ENCODE peak calls at places on chromosomes 3 and 15, in six cellular contexts. One of them, this sample, is unnamed.

GRCh38 chr3:113659996-113660395 is 36.4 kb downstream of the USF3 start:
- DNase-seq in neuronal stem cell: no peak
- DNase-seq in GM19239: no peak
- DNase-seq in WTC11: no peak
- DNase-seq in psoas muscle: no peak
- DNase-seq in NCI-H460: no peak
- DNase-seq in this sample: no peak

GRCh38 chr3:66441124-66441523 is 59.7 kb downstream of the LRIG1 start:
- DNase-seq in WTC11: no peak
- DNase-seq in psoas muscle: no peak
- DNase-seq in NCI-H460: no peak
- DNase-seq in neuronal stem cell: no peak
- DNase-seq in GM19239: no peak
- DNase-seq in this sample: no peak

GRCh38 chr3:60770532-60770931 is 480.7 kb downstream of the FHIT start:
- DNase-seq in WTC11: no peak
- DNase-seq in GM19239: no peak
- DNase-seq in psoas muscle: no peak
- DNase-seq in neuronal stem cell: no peak
- DNase-seq in NCI-H460: no peak
- DNase-seq in this sample: no peak

GRCh38 chr3:50230833-50231125 is 5.2 kb upstream of the GNAI2 start:
- DNase-seq in NCI-H460: no peak
- DNase-seq in WTC11: no peak
- DNase-seq in neuronal stem cell: no peak
- DNase-seq in GM19239: no peak
- DNase-seq in psoas muscle: no peak
- DNase-seq in this sample: no peak

GRCh38 chr3:155233213-155233612 is 60.3 kb downstream of the STRIT1 start:
- DNase-seq in psoas muscle: peak
- DNase-seq in neuronal stem cell: no peak
- DNase-seq in WTC11: no peak
- DNase-seq in GM19239: no peak
- DNase-seq in NCI-H460: no peak
- DNase-seq in this sample: no peak

GRCh38 chr3:56915969-56916586 is 114.3 kb upstream of the ARHGEF3 start:
- DNase-seq in NCI-H460: no peak
- DNase-seq in WTC11: peak
- DNase-seq in neuronal stem cell: no peak
- DNase-seq in GM19239: peak
- DNase-seq in psoas muscle: no peak
- DNase-seq in this sample: peak

GRCh38 chr3:156300929-156301806 is 180.8 kb downstream of the KCNAB1 start:
- DNase-seq in WTC11: no peak
- DNase-seq in GM19239: no peak
- DNase-seq in psoas muscle: no peak
- DNase-seq in NCI-H460: no peak
- DNase-seq in neuronal stem cell: no peak
- DNase-seq in this sample: no peak

GRCh38 chr3:161142486-161142885 is 37.3 kb upstream of the B3GALNT1 start:
- DNase-seq in neuronal stem cell: no peak
- DNase-seq in psoas muscle: no peak
- DNase-seq in GM19239: no peak
- DNase-seq in WTC11: no peak
- DNase-seq in NCI-H460: no peak
- DNase-seq in this sample: no peak

GRCh38 chr3:71930056-71930991 is 145.4 kb upstream of the PROK2 start:
- DNase-seq in WTC11: peak
- DNase-seq in psoas muscle: no peak
- DNase-seq in neuronal stem cell: peak
- DNase-seq in GM19239: peak
- DNase-seq in NCI-H460: no peak
- DNase-seq in this sample: peak

GRCh38 chr3:51371943-51372557 is 13.0 kb upstream of the MANF start:
- DNase-seq in psoas muscle: no peak
- DNase-seq in neuronal stem cell: peak
- DNase-seq in GM19239: peak
- DNase-seq in NCI-H460: peak
- DNase-seq in WTC11: peak
- DNase-seq in this sample: peak

GRCh38 chr3:16490062-16490641 is 23.3 kb downstream of the RFTN1 start:
- DNase-seq in WTC11: no peak
- DNase-seq in GM19239: no peak
- DNase-seq in psoas muscle: no peak
- DNase-seq in neuronal stem cell: no peak
- DNase-seq in NCI-H460: no peak
- DNase-seq in this sample: no peak

GRCh38 chr3:136209921-136210320 is 13.8 kb upstream of the MSL2 start:
- DNase-seq in GM19239: no peak
- DNase-seq in WTC11: no peak
- DNase-seq in neuronal stem cell: no peak
- DNase-seq in psoas muscle: no peak
- DNase-seq in NCI-H460: no peak
- DNase-seq in this sample: no peak

GRCh38 chr15:33309602-33310276 is 1.0 kb upstream of the RYR3 start:
- DNase-seq in WTC11: peak
- DNase-seq in neuronal stem cell: peak
- DNase-seq in psoas muscle: no peak
- DNase-seq in NCI-H460: no peak
- DNase-seq in GM19239: peak
- DNase-seq in this sample: peak

GRCh38 chr3:42036483-42036823 is 54.7 kb upstream of the TRAK1 start:
- DNase-seq in WTC11: no peak
- DNase-seq in NCI-H460: peak
- DNase-seq in neuronal stem cell: no peak
- DNase-seq in psoas muscle: no peak
- DNase-seq in GM19239: no peak
- DNase-seq in this sample: no peak

GRCh38 chr3:173639098-173639497 is 241.6 kb downstream of the NLGN1 start:
- DNase-seq in NCI-H460: no peak
- DNase-seq in GM19239: no peak
- DNase-seq in neuronal stem cell: no peak
- DNase-seq in WTC11: no peak
- DNase-seq in psoas muscle: no peak
- DNase-seq in this sample: no peak

GRCh38 chr3:131636266-131636775 is 133.6 kb upstream of the MRPL3 start:
- DNase-seq in neuronal stem cell: no peak
- DNase-seq in GM19239: no peak
- DNase-seq in NCI-H460: no peak
- DNase-seq in psoas muscle: no peak
- DNase-seq in WTC11: no peak
- DNase-seq in this sample: no peak

GRCh38 chr15:29914441-29915053 is 92.3 kb upstream of the TJP1 start:
- DNase-seq in neuronal stem cell: no peak
- DNase-seq in NCI-H460: no peak
- DNase-seq in WTC11: no peak
- DNase-seq in psoas muscle: no peak
- DNase-seq in GM19239: no peak
- DNase-seq in this sample: no peak

GRCh38 chr3:22713936-22714335 is 489.2 kb upstream of the UBE2E2 start:
- DNase-seq in neuronal stem cell: no peak
- DNase-seq in psoas muscle: no peak
- DNase-seq in WTC11: no peak
- DNase-seq in NCI-H460: peak
- DNase-seq in GM19239: no peak
- DNase-seq in this sample: no peak

GRCh38 chr3:35950045-35950444 is 310.7 kb downstream of the ARPP21 start:
- DNase-seq in neuronal stem cell: no peak
- DNase-seq in WTC11: no peak
- DNase-seq in psoas muscle: no peak
- DNase-seq in GM19239: no peak
- DNase-seq in NCI-H460: no peak
- DNase-seq in this sample: no peak

GRCh38 chr15:100863406-100864198 is 16.0 kb upstream of the ALDH1A3 start:
- DNase-seq in psoas muscle: peak
- DNase-seq in NCI-H460: no peak
- DNase-seq in GM19239: no peak
- DNase-seq in neuronal stem cell: no peak
- DNase-seq in WTC11: no peak
- DNase-seq in this sample: no peak